ENCODE peak calls at places on chromosomes 5 and 9, in seven cellular contexts. M is HCT116, P is OCI-LY7, K is fibroblast of mammary gland, J is Peyer's patch, O is astrocyte of the spinal cord, W is transverse colon. E is an unnamed sample.

GRCh38 chr9:7058539-7058938 is 300.8 kb downstream of the KDM4C start:
- DNase-seq in M (no peak), P (no peak), K (no peak), J (no peak), O (peak; percentile 8), W (no peak), E (no peak)

GRCh38 chr9:81632599-81632998 is 56.7 kb downstream of the TLE1 start:
- DNase-seq in M (no peak), P (no peak), K (peak; percentile 41), J (no peak), O (peak; percentile 81), W (no peak), E (no peak)

GRCh38 chr5:168076561-168076991 is 214.9 kb upstream of the WWC1 start:
- DNase-seq in M (peak; percentile 2), P (no peak), K (peak; percentile 50), J (no peak), O (peak; percentile 40), W (no peak), E (no peak)

GRCh38 chr5:120405923-120406322 is 58.2 kb upstream of the PRR16 start:
- DNase-seq in M (no peak), P (no peak), K (peak; percentile 89), J (no peak), O (peak; percentile 80), W (no peak), E (no peak)

GRCh38 chr5:14268738-14269137 is 125.6 kb downstream of the TRIO start:
- DNase-seq in M (no peak), P (no peak), K (peak; percentile 42), J (no peak), O (peak; percentile 57), W (no peak), E (no peak)

GRCh38 chr9:97768731-97769130 is 71.6 kb upstream of the XPA start:
- DNase-seq in M (no peak), P (no peak), K (peak; percentile 50), J (no peak), O (no peak), W (no peak), E (peak; percentile 42)

GRCh38 chr9:36748322-36748899 is 175.7 kb downstream of the MELK start:
- DNase-seq in M (no peak), P (peak; percentile 47), K (peak; percentile 34), J (no peak), O (peak; percentile 46), W (no peak), E (no peak)

GRCh38 chr5:531749-532315 is 7.6 kb upstream of the SLC9A3 start:
- DNase-seq in M (no peak), P (no peak), K (no peak), J (no peak), O (no peak), W (no peak), E (no peak)

GRCh38 chr5:9516591-9516990 is 29.3 kb downstream of the SEMA5A start:
- DNase-seq in M (no peak), P (no peak), K (no peak), J (no peak), O (no peak), W (no peak), E (no peak)

GRCh38 chr5:121658221-121658620 is 193.5 kb upstream of the FTMT start:
- DNase-seq in M (no peak), P (no peak), K (no peak), J (no peak), O (no peak), W (no peak), E (no peak)

GRCh38 chr5:124402144-124402581 is 344.3 kb downstream of the ZNF608 start:
- DNase-seq in M (no peak), P (no peak), K (peak; percentile 60), J (no peak), O (peak; percentile 39), W (peak; percentile 23), E (no peak)

GRCh38 chr9:3028535-3028934 is 184.6 kb upstream of the PUM3 start:
- DNase-seq in M (no peak), P (no peak), K (no peak), J (no peak), O (peak; percentile 70), W (no peak), E (no peak)

GRCh38 chr5:109961755-109962154 is 272.0 kb downstream of the MAN2A1 start:
- DNase-seq in M (no peak), P (no peak), K (no peak), J (no peak), O (no peak), W (no peak), E (no peak)

GRCh38 chr9:109705515-109705914 is 74.5 kb upstream of the PALM2AKAP2 start:
- DNase-seq in M (peak; percentile 32), P (peak; percentile 2), K (peak; percentile 72), J (no peak), O (peak; percentile 23), W (no peak), E (peak; percentile 24)

GRCh38 chr9:117555964-117556629 is 141.2 kb upstream of the ASTN2 start:
- DNase-seq in M (no peak), P (peak; percentile 44), K (peak; percentile 20), J (peak; percentile 77), O (peak; percentile 1), W (peak; percentile 71), E (peak; percentile 10)

GRCh38 chr5:107486489-107486888 is 184.2 kb downstream of the EFNA5 start:
- DNase-seq in M (peak; percentile 36), P (no peak), K (peak; percentile 83), J (no peak), O (peak; percentile 39), W (no peak), E (no peak)

GRCh38 chr9:115672477-115673316 is 480.9 kb upstream of the PAPPA start:
- DNase-seq in M (no peak), P (no peak), K (peak; percentile 97), J (no peak), O (peak; percentile 98), W (no peak), E (peak; percentile 84)

GRCh38 chr5:31809037-31809910 is 170.3 kb downstream of the PDZD2 start:
- DNase-seq in M (peak; percentile 68), P (peak; percentile 54), K (peak; percentile 75), J (peak; percentile 57), O (peak; percentile 79), W (peak; percentile 26), E (peak; percentile 35)

GRCh38 chr5:132962429-132962928 is 955 bp downstream of the AFF4 start:
- DNase-seq in M (peak; percentile 32), P (peak; percentile 56), K (peak; percentile 83), J (no peak), O (peak; percentile 85), W (peak; percentile 32), E (peak; percentile 35)

GRCh38 chr9:126694206-126695081 is 80.7 kb downstream of the LMX1B start:
- DNase-seq in M (no peak), P (no peak), K (no peak), J (peak; percentile 38), O (no peak), W (no peak), E (no peak)

GRCh38 chr5:16931334-16932110 is 4.6 kb downstream of the MYO10 start:
- DNase-seq in M (no peak), P (no peak), K (peak; percentile 19), J (peak; percentile 70), O (peak; percentile 41), W (peak; percentile 83), E (no peak)

GRCh38 chr5:143195496-143195895 is 208.0 kb downstream of the NR3C1 start:
- DNase-seq in M (no peak), P (no peak), K (peak; percentile 52), J (no peak), O (no peak), W (no peak), E (no peak)

GRCh38 chr5:143197260-143197656 is 206.2 kb downstream of the NR3C1 start:
- DNase-seq in M (no peak), P (no peak), K (peak; percentile 48), J (no peak), O (no peak), W (no peak), E (no peak)

GRCh38 chr5:143198332-143198731 is 205.2 kb downstream of the NR3C1 start:
- DNase-seq in M (no peak), P (no peak), K (peak; percentile 77), J (no peak), O (no peak), W (no peak), E (peak; percentile 40)

GRCh38 chr5:143194713-143195112 is 208.8 kb downstream of the NR3C1 start:
- DNase-seq in M (no peak), P (no peak), K (no peak), J (no peak), O (no peak), W (no peak), E (no peak)

GRCh38 chr5:143196601-143197259 is 206.8 kb downstream of the NR3C1 start:
- DNase-seq in M (no peak), P (no peak), K (peak; percentile 41), J (no peak), O (no peak), W (no peak), E (no peak)
- TF ChIP-seq CTCF in M (no peak), P (peak; percentile 49), K (peak; percentile 17), J (no peak), O (no peak), W (no peak), E (no peak)

GRCh38 chr5:173890195-173890951 is 2.2 kb downstream of the CPEB4 start:
- DNase-seq in M (no peak), P (peak; percentile 65), K (peak; percentile 17), J (no peak), O (peak; percentile 29), W (no peak), E (no peak)

GRCh38 chr5:173891367-173891766 is 3.2 kb downstream of the CPEB4 start:
- DNase-seq in M (no peak), P (no peak), K (no peak), J (no peak), O (no peak), W (no peak), E (no peak)

GRCh38 chr5:173896631-173897030 is 8.5 kb downstream of the CPEB4 start:
- DNase-seq in M (no peak), P (no peak), K (no peak), J (no peak), O (no peak), W (no peak), E (no peak)

GRCh38 chr5:173895766-173896165 is 7.6 kb downstream of the CPEB4 start:
- DNase-seq in M (no peak), P (no peak), K (no peak), J (no peak), O (no peak), W (no peak), E (no peak)

GRCh38 chr5:173893192-173893561 is 5.0 kb downstream of the CPEB4 start:
- DNase-seq in M (no peak), P (no peak), K (no peak), J (no peak), O (no peak), W (no peak), E (no peak)
- H3K4me3 ChIP-seq in M (no peak overlapping the region), P (peak overlapping the region; percentile 88), K (no peak overlapping the region), J (no peak overlapping the region), O (no peak overlapping the region), W (no peak overlapping the region), E (no peak overlapping the region)

GRCh38 chr5:136079195-136079985 is 50.6 kb downstream of the TGFBI start:
- DNase-seq in M (no peak), P (no peak), K (no peak), J (no peak), O (peak; percentile 53), W (no peak), E (no peak)
- TF ChIP-seq CTCF in M (no peak), P (no peak), K (no peak), J (no peak), O (peak; percentile 52), W (no peak), E (no peak)

DNA sequence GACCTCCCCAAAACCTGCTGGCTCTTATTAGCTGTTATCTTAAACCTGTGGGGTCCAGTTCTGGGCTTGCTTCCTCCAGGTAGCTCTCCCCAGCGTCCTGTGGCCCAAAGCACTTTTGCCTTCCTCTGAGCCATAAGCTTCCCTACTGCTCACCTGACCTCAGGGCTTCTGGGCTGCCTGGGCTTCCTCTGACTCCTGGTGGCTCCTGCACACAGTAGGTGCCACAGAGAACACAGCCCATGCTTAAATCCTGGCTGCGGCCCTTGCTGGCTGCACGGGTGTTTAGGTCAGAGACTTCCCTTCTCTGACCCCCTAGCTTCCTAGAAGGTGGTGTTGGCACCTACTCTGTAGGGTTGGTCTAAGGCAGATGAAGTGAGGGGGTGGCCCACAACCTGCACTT is 2.5 kb downstream of the RALGDS start:
- DNase-seq in M (no peak), P (no peak), K (no peak), J (no peak), O (no peak), W (no peak), E (no peak)
- H3K4me3 ChIP-seq in M (no peak overlapping the region), P (no peak overlapping the region), K (no peak overlapping the region), J (no peak overlapping the region), O (no peak overlapping the region), W (no peak overlapping the region), E (peak overlapping the region; percentile 72)

E was measured in HFF-Myc.